ENCODE peak calls at places on chromosomes 7 and 10, in ten cellular contexts. One of them, this sample, is unnamed.

GRCh38 chr7:46068159-46068558 is 147.1 kb upstream of the IGFBP3 start:
- DNase-seq in PC-3: no peak
- DNase-seq in BE2C: no peak
- DNase-seq in mucosa of descending colon: no peak
- DNase-seq in CD4-positive, CD25-positive, alpha-beta regulatory T cell: no peak
- DNase-seq in left ventricle myocardium inferior: no peak
- DNase-seq in body of pancreas: no peak
- DNase-seq in psoas muscle: no peak
- DNase-seq in heart right ventricle: no peak
- DNase-seq in skeletal muscle cell: no peak
- DNase-seq in this sample: no peak

GRCh38 chr7:130884437-130885417 is 150.7 kb upstream of the KLF14 start:
- DNase-seq in psoas muscle: no peak
- DNase-seq in PC-3: peak
- DNase-seq in heart right ventricle: no peak
- DNase-seq in BE2C: no peak
- DNase-seq in left ventricle myocardium inferior: no peak
- DNase-seq in mucosa of descending colon: peak
- DNase-seq in body of pancreas: no peak
- DNase-seq in CD4-positive, CD25-positive, alpha-beta regulatory T cell: no peak
- DNase-seq in skeletal muscle cell: no peak
- DNase-seq in this sample: no peak

GRCh38 chr7:33471636-33472242 is 342.4 kb downstream of the BBS9 start:
- DNase-seq in body of pancreas: no peak
- DNase-seq in skeletal muscle cell: no peak
- DNase-seq in mucosa of descending colon: no peak
- DNase-seq in left ventricle myocardium inferior: no peak
- DNase-seq in psoas muscle: no peak
- DNase-seq in CD4-positive, CD25-positive, alpha-beta regulatory T cell: no peak
- DNase-seq in PC-3: no peak
- DNase-seq in BE2C: no peak
- DNase-seq in heart right ventricle: no peak
- DNase-seq in this sample: no peak

GRCh38 chr7:94396044-94396443 is 1.3 kb downstream of the COL1A2 start:
- DNase-seq in body of pancreas: no peak
- DNase-seq in BE2C: no peak
- DNase-seq in mucosa of descending colon: no peak
- DNase-seq in skeletal muscle cell: no peak
- DNase-seq in left ventricle myocardium inferior: no peak
- DNase-seq in CD4-positive, CD25-positive, alpha-beta regulatory T cell: no peak
- DNase-seq in heart right ventricle: peak
- DNase-seq in PC-3: no peak
- DNase-seq in psoas muscle: no peak
- DNase-seq in this sample: peak

GRCh38 chr7:102395620-102395957 is 574 bp upstream of the PRKRIP1 start:
- DNase-seq in heart right ventricle: no peak
- DNase-seq in mucosa of descending colon: no peak
- DNase-seq in psoas muscle: no peak
- DNase-seq in body of pancreas: no peak
- DNase-seq in BE2C: no peak
- DNase-seq in skeletal muscle cell: peak
- DNase-seq in CD4-positive, CD25-positive, alpha-beta regulatory T cell: no peak
- DNase-seq in left ventricle myocardium inferior: no peak
- DNase-seq in PC-3: no peak
- DNase-seq in this sample: no peak

GRCh38 chr7:90595801-90596683 is at the start of gene CDK14:
- DNase-seq in body of pancreas: peak
- DNase-seq in left ventricle myocardium inferior: peak
- DNase-seq in CD4-positive, CD25-positive, alpha-beta regulatory T cell: peak
- DNase-seq in PC-3: peak
- DNase-seq in heart right ventricle: peak
- DNase-seq in skeletal muscle cell: no peak
- DNase-seq in BE2C: peak
- DNase-seq in psoas muscle: peak
- DNase-seq in mucosa of descending colon: peak
- DNase-seq in this sample: no peak

GRCh38 chr10:94194256-94194655 is 168.5 kb downstream of the NOC3L start:
- DNase-seq in skeletal muscle cell: no peak
- DNase-seq in CD4-positive, CD25-positive, alpha-beta regulatory T cell: no peak
- DNase-seq in BE2C: peak
- DNase-seq in psoas muscle: no peak
- DNase-seq in PC-3: peak
- DNase-seq in mucosa of descending colon: no peak
- DNase-seq in body of pancreas: no peak
- DNase-seq in heart right ventricle: no peak
- DNase-seq in left ventricle myocardium inferior: no peak
- DNase-seq in this sample: no peak

GRCh38 chr7:157892751-157893150 is 555.9 kb downstream of the DNAJB6 start:
- DNase-seq in mucosa of descending colon: no peak
- DNase-seq in heart right ventricle: no peak
- DNase-seq in BE2C: no peak
- DNase-seq in psoas muscle: no peak
- DNase-seq in PC-3: no peak
- DNase-seq in skeletal muscle cell: no peak
- DNase-seq in CD4-positive, CD25-positive, alpha-beta regulatory T cell: no peak
- DNase-seq in left ventricle myocardium inferior: no peak
- DNase-seq in body of pancreas: no peak
- DNase-seq in this sample: no peak

GRCh38 chr10:59865101-59865500 is 41.3 kb downstream of the CCDC6 start:
- DNase-seq in body of pancreas: peak
- DNase-seq in heart right ventricle: peak
- DNase-seq in psoas muscle: no peak
- DNase-seq in mucosa of descending colon: peak
- DNase-seq in PC-3: peak
- DNase-seq in BE2C: no peak
- DNase-seq in left ventricle myocardium inferior: no peak
- DNase-seq in CD4-positive, CD25-positive, alpha-beta regulatory T cell: no peak
- DNase-seq in skeletal muscle cell: no peak
- DNase-seq in this sample: no peak

GRCh38 chr7:77982926-77983550 is 184.5 kb downstream of the PHTF2 start:
- DNase-seq in body of pancreas: no peak
- DNase-seq in BE2C: no peak
- DNase-seq in CD4-positive, CD25-positive, alpha-beta regulatory T cell: no peak
- DNase-seq in heart right ventricle: no peak
- DNase-seq in psoas muscle: no peak
- DNase-seq in left ventricle myocardium inferior: no peak
- DNase-seq in skeletal muscle cell: no peak
- DNase-seq in PC-3: peak
- DNase-seq in mucosa of descending colon: no peak
- DNase-seq in this sample: no peak

GRCh38 chr10:35394934-35395333 is 58.6 kb downstream of the CCNY start:
- DNase-seq in left ventricle myocardium inferior: no peak
- DNase-seq in CD4-positive, CD25-positive, alpha-beta regulatory T cell: no peak
- DNase-seq in body of pancreas: no peak
- DNase-seq in heart right ventricle: no peak
- DNase-seq in PC-3: peak
- DNase-seq in BE2C: no peak
- DNase-seq in mucosa of descending colon: no peak
- DNase-seq in psoas muscle: no peak
- DNase-seq in skeletal muscle cell: no peak
- DNase-seq in this sample: no peak
- H3K4me3 ChIP-seq in left ventricle myocardium inferior: no peak
- H3K4me3 ChIP-seq in CD4-positive, CD25-positive, alpha-beta regulatory T cell: no peak
- H3K4me3 ChIP-seq in body of pancreas: no peak
- H3K4me3 ChIP-seq in heart right ventricle: no peak
- H3K4me3 ChIP-seq in PC-3: no peak
- H3K4me3 ChIP-seq in BE2C: no peak
- H3K4me3 ChIP-seq in mucosa of descending colon: no peak
- H3K4me3 ChIP-seq in psoas muscle: no peak
- H3K4me3 ChIP-seq in skeletal muscle cell: no peak
- H3K4me3 ChIP-seq in this sample: no peak

GRCh38 chr10:629186-629998 is 60.1 kb downstream of the DIP2C start:
- DNase-seq in left ventricle myocardium inferior: no peak
- DNase-seq in heart right ventricle: no peak
- DNase-seq in PC-3: no peak
- DNase-seq in CD4-positive, CD25-positive, alpha-beta regulatory T cell: no peak
- DNase-seq in mucosa of descending colon: no peak
- DNase-seq in skeletal muscle cell: no peak
- DNase-seq in body of pancreas: no peak
- DNase-seq in psoas muscle: no peak
- DNase-seq in BE2C: no peak
- DNase-seq in this sample: no peak
- H3K4me3 ChIP-seq in left ventricle myocardium inferior: no peak
- H3K4me3 ChIP-seq in heart right ventricle: no peak
- H3K4me3 ChIP-seq in PC-3: no peak
- H3K4me3 ChIP-seq in CD4-positive, CD25-positive, alpha-beta regulatory T cell: no peak
- H3K4me3 ChIP-seq in mucosa of descending colon: no peak
- H3K4me3 ChIP-seq in skeletal muscle cell: no peak
- H3K4me3 ChIP-seq in body of pancreas: no peak
- H3K4me3 ChIP-seq in psoas muscle: no peak
- H3K4me3 ChIP-seq in BE2C: no peak
- H3K4me3 ChIP-seq in this sample: no peak

GRCh38 chr7:27740449-27741086 is 606 bp downstream of the TAX1BP1 start:
- DNase-seq in mucosa of descending colon: peak
- DNase-seq in CD4-positive, CD25-positive, alpha-beta regulatory T cell: peak
- DNase-seq in PC-3: peak
- DNase-seq in body of pancreas: peak
- DNase-seq in left ventricle myocardium inferior: peak
- DNase-seq in skeletal muscle cell: peak
- DNase-seq in psoas muscle: peak
- DNase-seq in BE2C: peak
- DNase-seq in heart right ventricle: peak
- DNase-seq in this sample: peak

GRCh38 chr7:27746978-27747377 is 7.0 kb downstream of the TAX1BP1 start:
- DNase-seq in mucosa of descending colon: no peak
- DNase-seq in PC-3: peak
- DNase-seq in BE2C: no peak
- DNase-seq in CD4-positive, CD25-positive, alpha-beta regulatory T cell: no peak
- DNase-seq in left ventricle myocardium inferior: no peak
- DNase-seq in heart right ventricle: no peak
- DNase-seq in body of pancreas: no peak
- DNase-seq in skeletal muscle cell: no peak
- DNase-seq in psoas muscle: no peak
- DNase-seq in this sample: no peak

GRCh38 chr7:27739914-27740448 is at the start of gene TAX1BP1:
- DNase-seq in psoas muscle: peak
- DNase-seq in mucosa of descending colon: peak
- DNase-seq in skeletal muscle cell: peak
- DNase-seq in body of pancreas: peak
- DNase-seq in PC-3: peak
- DNase-seq in heart right ventricle: peak
- DNase-seq in BE2C: peak
- DNase-seq in CD4-positive, CD25-positive, alpha-beta regulatory T cell: peak
- DNase-seq in left ventricle myocardium inferior: peak
- DNase-seq in this sample: peak

GRCh38 chr7:27747969-27748368 is 8.0 kb downstream of the TAX1BP1 start:
- DNase-seq in BE2C: no peak
- DNase-seq in CD4-positive, CD25-positive, alpha-beta regulatory T cell: no peak
- DNase-seq in body of pancreas: no peak
- DNase-seq in psoas muscle: no peak
- DNase-seq in left ventricle myocardium inferior: no peak
- DNase-seq in PC-3: no peak
- DNase-seq in heart right ventricle: no peak
- DNase-seq in mucosa of descending colon: no peak
- DNase-seq in skeletal muscle cell: no peak
- DNase-seq in this sample: no peak

GRCh38 chr7:27745064-27745583 is 5.2 kb downstream of the TAX1BP1 start:
- DNase-seq in heart right ventricle: no peak
- DNase-seq in CD4-positive, CD25-positive, alpha-beta regulatory T cell: no peak
- DNase-seq in BE2C: peak
- DNase-seq in left ventricle myocardium inferior: no peak
- DNase-seq in mucosa of descending colon: no peak
- DNase-seq in psoas muscle: no peak
- DNase-seq in skeletal muscle cell: peak
- DNase-seq in PC-3: peak
- DNase-seq in body of pancreas: peak
- DNase-seq in this sample: peak
- H3K4me3 ChIP-seq in heart right ventricle: no peak
- H3K4me3 ChIP-seq in CD4-positive, CD25-positive, alpha-beta regulatory T cell: peak
- H3K4me3 ChIP-seq in BE2C: no peak
- H3K4me3 ChIP-seq in left ventricle myocardium inferior: no peak
- H3K4me3 ChIP-seq in mucosa of descending colon: no peak
- H3K4me3 ChIP-seq in psoas muscle: peak
- H3K4me3 ChIP-seq in skeletal muscle cell: peak
- H3K4me3 ChIP-seq in PC-3: peak
- H3K4me3 ChIP-seq in body of pancreas: no peak
- H3K4me3 ChIP-seq in this sample: peak

GRCh38 chr7:66326501-66327180 is 121.5 kb downstream of the TPST1 start:
- DNase-seq in left ventricle myocardium inferior: no peak
- DNase-seq in BE2C: no peak
- DNase-seq in heart right ventricle: no peak
- DNase-seq in psoas muscle: no peak
- DNase-seq in CD4-positive, CD25-positive, alpha-beta regulatory T cell: no peak
- DNase-seq in PC-3: peak
- DNase-seq in body of pancreas: no peak
- DNase-seq in mucosa of descending colon: no peak
- DNase-seq in skeletal muscle cell: peak
- DNase-seq in this sample: peak
- H3K4me3 ChIP-seq in left ventricle myocardium inferior: no peak
- H3K4me3 ChIP-seq in BE2C: no peak
- H3K4me3 ChIP-seq in heart right ventricle: no peak
- H3K4me3 ChIP-seq in psoas muscle: no peak
- H3K4me3 ChIP-seq in CD4-positive, CD25-positive, alpha-beta regulatory T cell: no peak
- H3K4me3 ChIP-seq in PC-3: no peak
- H3K4me3 ChIP-seq in body of pancreas: no peak
- H3K4me3 ChIP-seq in mucosa of descending colon: no peak
- H3K4me3 ChIP-seq in skeletal muscle cell: no peak
- H3K4me3 ChIP-seq in this sample: no peak

GRCh38 chr10:30705625-30706149 is 76.1 kb upstream of the LYZL2 start:
- DNase-seq in body of pancreas: no peak
- DNase-seq in PC-3: no peak
- DNase-seq in mucosa of descending colon: no peak
- DNase-seq in BE2C: no peak
- DNase-seq in left ventricle myocardium inferior: no peak
- DNase-seq in heart right ventricle: no peak
- DNase-seq in CD4-positive, CD25-positive, alpha-beta regulatory T cell: no peak
- DNase-seq in psoas muscle: no peak
- DNase-seq in skeletal muscle cell: no peak
- DNase-seq in this sample: no peak

GRCh38 chr10:30702860-30703259 is 73.3 kb upstream of the LYZL2 start:
- DNase-seq in BE2C: no peak
- DNase-seq in heart right ventricle: no peak
- DNase-seq in mucosa of descending colon: no peak
- DNase-seq in left ventricle myocardium inferior: no peak
- DNase-seq in skeletal muscle cell: no peak
- DNase-seq in CD4-positive, CD25-positive, alpha-beta regulatory T cell: no peak
- DNase-seq in body of pancreas: no peak
- DNase-seq in psoas muscle: no peak
- DNase-seq in PC-3: no peak
- DNase-seq in this sample: no peak

GRCh38 chr10:30701471-30702173 is 72.1 kb upstream of the LYZL2 start:
- DNase-seq in body of pancreas: peak
- DNase-seq in skeletal muscle cell: peak
- DNase-seq in psoas muscle: no peak
- DNase-seq in PC-3: peak
- DNase-seq in CD4-positive, CD25-positive, alpha-beta regulatory T cell: peak
- DNase-seq in mucosa of descending colon: peak
- DNase-seq in heart right ventricle: no peak
- DNase-seq in left ventricle myocardium inferior: no peak
- DNase-seq in BE2C: peak
- DNase-seq in this sample: no peak

GRCh38 chr10:30705086-30705624 is 75.6 kb upstream of the LYZL2 start:
- DNase-seq in BE2C: no peak
- DNase-seq in left ventricle myocardium inferior: no peak
- DNase-seq in PC-3: no peak
- DNase-seq in heart right ventricle: no peak
- DNase-seq in mucosa of descending colon: no peak
- DNase-seq in CD4-positive, CD25-positive, alpha-beta regulatory T cell: no peak
- DNase-seq in psoas muscle: no peak
- DNase-seq in skeletal muscle cell: no peak
- DNase-seq in body of pancreas: no peak
- DNase-seq in this sample: no peak

GRCh38 chr10:30704016-30704600 is 74.6 kb upstream of the LYZL2 start:
- DNase-seq in skeletal muscle cell: no peak
- DNase-seq in psoas muscle: no peak
- DNase-seq in PC-3: no peak
- DNase-seq in CD4-positive, CD25-positive, alpha-beta regulatory T cell: no peak
- DNase-seq in mucosa of descending colon: no peak
- DNase-seq in left ventricle myocardium inferior: no peak
- DNase-seq in heart right ventricle: no peak
- DNase-seq in body of pancreas: no peak
- DNase-seq in BE2C: no peak
- DNase-seq in this sample: no peak
- H3K4me3 ChIP-seq in skeletal muscle cell: no peak
- H3K4me3 ChIP-seq in psoas muscle: no peak
- H3K4me3 ChIP-seq in PC-3: no peak
- H3K4me3 ChIP-seq in CD4-positive, CD25-positive, alpha-beta regulatory T cell: peak
- H3K4me3 ChIP-seq in mucosa of descending colon: no peak
- H3K4me3 ChIP-seq in left ventricle myocardium inferior: no peak
- H3K4me3 ChIP-seq in heart right ventricle: no peak
- H3K4me3 ChIP-seq in body of pancreas: no peak
- H3K4me3 ChIP-seq in BE2C: no peak
- H3K4me3 ChIP-seq in this sample: no peak

This sample was measured in AG04450.